ENCODE peak calls at places on chromosomes 11 and 22, in seven cellular contexts. One of them, this sample, is unnamed.

GRCh38 chr22:46351767-46352166 is 16.3 kb downstream of the TRMU start:
- DNase-seq in NCI-H2081: no peak
- DNase-seq in stomach: no peak
- DNase-seq in cardiac muscle cell: no peak
- DNase-seq in stimulated activated CD4-positive, alpha-beta T cell treated with anti-CD3 and anti-CD28 coated beads, Interleukin-2, amount 100 ng/mL, for 4 hours: no peak
- DNase-seq in naive thymus-derived CD8-positive, alpha-beta T cell: peak
- DNase-seq in stimulated activated naive CD4-positive, alpha-beta T cell treated with Interleukin-2 at 50 U/mL for 16 hours: no peak
- DNase-seq in this sample: no peak

GRCh38 chr11:477042-477715 is 27.1 kb downstream of the PTDSS2 start:
- DNase-seq in NCI-H2081: no peak
- DNase-seq in stomach: no peak
- DNase-seq in cardiac muscle cell: no peak
- DNase-seq in stimulated activated CD4-positive, alpha-beta T cell treated with anti-CD3 and anti-CD28 coated beads, Interleukin-2, amount 100 ng/mL, for 4 hours: no peak
- DNase-seq in naive thymus-derived CD8-positive, alpha-beta T cell: no peak
- DNase-seq in stimulated activated naive CD4-positive, alpha-beta T cell treated with Interleukin-2 at 50 U/mL for 16 hours: no peak
- DNase-seq in this sample: no peak

GRCh38 chr11:105000797-105001196 is 22.2 kb downstream of the CASP5 start:
- DNase-seq in NCI-H2081: no peak
- DNase-seq in stomach: peak
- DNase-seq in cardiac muscle cell: no peak
- DNase-seq in stimulated activated CD4-positive, alpha-beta T cell treated with anti-CD3 and anti-CD28 coated beads, Interleukin-2, amount 100 ng/mL, for 4 hours: peak
- DNase-seq in naive thymus-derived CD8-positive, alpha-beta T cell: peak
- DNase-seq in stimulated activated naive CD4-positive, alpha-beta T cell treated with Interleukin-2 at 50 U/mL for 16 hours: peak
- DNase-seq in this sample: no peak

GRCh38 chr11:94602430-94603372 is 35.5 kb downstream of the PIWIL4 start:
- DNase-seq in NCI-H2081: no peak
- DNase-seq in stomach: peak
- DNase-seq in cardiac muscle cell: peak
- DNase-seq in stimulated activated CD4-positive, alpha-beta T cell treated with anti-CD3 and anti-CD28 coated beads, Interleukin-2, amount 100 ng/mL, for 4 hours: no peak
- DNase-seq in naive thymus-derived CD8-positive, alpha-beta T cell: no peak
- DNase-seq in stimulated activated naive CD4-positive, alpha-beta T cell treated with Interleukin-2 at 50 U/mL for 16 hours: no peak
- DNase-seq in this sample: no peak

GRCh38 chr11:34495724-34496377 is 17.7 kb downstream of the ELF5 start:
- DNase-seq in NCI-H2081: no peak
- DNase-seq in stomach: peak
- DNase-seq in cardiac muscle cell: peak
- DNase-seq in stimulated activated CD4-positive, alpha-beta T cell treated with anti-CD3 and anti-CD28 coated beads, Interleukin-2, amount 100 ng/mL, for 4 hours: no peak
- DNase-seq in naive thymus-derived CD8-positive, alpha-beta T cell: no peak
- DNase-seq in stimulated activated naive CD4-positive, alpha-beta T cell treated with Interleukin-2 at 50 U/mL for 16 hours: no peak
- DNase-seq in this sample: peak

GRCh38 chr22:33300165-33300564 is 242.0 kb upstream of the SYN3 start:
- DNase-seq in NCI-H2081: no peak
- DNase-seq in stomach: no peak
- DNase-seq in cardiac muscle cell: no peak
- DNase-seq in stimulated activated CD4-positive, alpha-beta T cell treated with anti-CD3 and anti-CD28 coated beads, Interleukin-2, amount 100 ng/mL, for 4 hours: no peak
- DNase-seq in naive thymus-derived CD8-positive, alpha-beta T cell: no peak
- DNase-seq in stimulated activated naive CD4-positive, alpha-beta T cell treated with Interleukin-2 at 50 U/mL for 16 hours: no peak
- DNase-seq in this sample: peak

GRCh38 chr22:35394011-35394312 is 6.0 kb upstream of the MCM5 start:
- DNase-seq in NCI-H2081: no peak
- DNase-seq in stomach: no peak
- DNase-seq in cardiac muscle cell: no peak
- DNase-seq in stimulated activated CD4-positive, alpha-beta T cell treated with anti-CD3 and anti-CD28 coated beads, Interleukin-2, amount 100 ng/mL, for 4 hours: no peak
- DNase-seq in naive thymus-derived CD8-positive, alpha-beta T cell: no peak
- DNase-seq in stimulated activated naive CD4-positive, alpha-beta T cell treated with Interleukin-2 at 50 U/mL for 16 hours: no peak
- DNase-seq in this sample: no peak

GRCh38 chr11:85740464-85741400 is 54.7 kb upstream of the CCDC89 start:
- DNase-seq in NCI-H2081: no peak
- DNase-seq in stomach: no peak
- DNase-seq in cardiac muscle cell: peak
- DNase-seq in stimulated activated CD4-positive, alpha-beta T cell treated with anti-CD3 and anti-CD28 coated beads, Interleukin-2, amount 100 ng/mL, for 4 hours: no peak
- DNase-seq in naive thymus-derived CD8-positive, alpha-beta T cell: no peak
- DNase-seq in stimulated activated naive CD4-positive, alpha-beta T cell treated with Interleukin-2 at 50 U/mL for 16 hours: no peak
- DNase-seq in this sample: no peak

GRCh38 chr11:118602331-118602730 is 5.1 kb upstream of the PHLDB1 start:
- DNase-seq in NCI-H2081: no peak
- DNase-seq in stomach: peak
- DNase-seq in cardiac muscle cell: peak
- DNase-seq in stimulated activated CD4-positive, alpha-beta T cell treated with anti-CD3 and anti-CD28 coated beads, Interleukin-2, amount 100 ng/mL, for 4 hours: no peak
- DNase-seq in naive thymus-derived CD8-positive, alpha-beta T cell: no peak
- DNase-seq in stimulated activated naive CD4-positive, alpha-beta T cell treated with Interleukin-2 at 50 U/mL for 16 hours: no peak
- DNase-seq in this sample: no peak

GRCh38 chr11:45224766-45225165 is 61.4 kb downstream of the SYT13 start:
- DNase-seq in NCI-H2081: no peak
- DNase-seq in stomach: no peak
- DNase-seq in cardiac muscle cell: no peak
- DNase-seq in stimulated activated CD4-positive, alpha-beta T cell treated with anti-CD3 and anti-CD28 coated beads, Interleukin-2, amount 100 ng/mL, for 4 hours: no peak
- DNase-seq in naive thymus-derived CD8-positive, alpha-beta T cell: no peak
- DNase-seq in stimulated activated naive CD4-positive, alpha-beta T cell treated with Interleukin-2 at 50 U/mL for 16 hours: no peak
- DNase-seq in this sample: no peak

GRCh38 chr11:73461844-73462435 is 85.7 kb downstream of the RELT start:
- DNase-seq in NCI-H2081: no peak
- DNase-seq in stomach: no peak
- DNase-seq in cardiac muscle cell: no peak
- DNase-seq in stimulated activated CD4-positive, alpha-beta T cell treated with anti-CD3 and anti-CD28 coated beads, Interleukin-2, amount 100 ng/mL, for 4 hours: no peak
- DNase-seq in naive thymus-derived CD8-positive, alpha-beta T cell: no peak
- DNase-seq in stimulated activated naive CD4-positive, alpha-beta T cell treated with Interleukin-2 at 50 U/mL for 16 hours: no peak
- DNase-seq in this sample: no peak

GRCh38 chr11:14312736-14313438 is 46.1 kb downstream of the RRAS2 start:
- DNase-seq in NCI-H2081: no peak
- DNase-seq in stomach: no peak
- DNase-seq in cardiac muscle cell: no peak
- DNase-seq in stimulated activated CD4-positive, alpha-beta T cell treated with anti-CD3 and anti-CD28 coated beads, Interleukin-2, amount 100 ng/mL, for 4 hours: no peak
- DNase-seq in naive thymus-derived CD8-positive, alpha-beta T cell: no peak
- DNase-seq in stimulated activated naive CD4-positive, alpha-beta T cell treated with Interleukin-2 at 50 U/mL for 16 hours: no peak
- DNase-seq in this sample: no peak

GRCh38 chr11:1053121-1053901 is 16.8 kb upstream of the MUC6 start:
- DNase-seq in NCI-H2081: no peak
- DNase-seq in stomach: no peak
- DNase-seq in cardiac muscle cell: peak
- DNase-seq in stimulated activated CD4-positive, alpha-beta T cell treated with anti-CD3 and anti-CD28 coated beads, Interleukin-2, amount 100 ng/mL, for 4 hours: no peak
- DNase-seq in naive thymus-derived CD8-positive, alpha-beta T cell: peak
- DNase-seq in stimulated activated naive CD4-positive, alpha-beta T cell treated with Interleukin-2 at 50 U/mL for 16 hours: no peak
- DNase-seq in this sample: no peak

This sample was measured in NCI-H1092 treated with DMSO at 0.1 percent for 48 hours.